ENCODE peak calls at places on chromosomes 5 and 9, in six cellular contexts. B is HCT116, J is colonic mucosa, O is BJ, N is fibroblast of the aortic adventitia, H is body of pancreas. E is an unnamed sample.

GRCh38 chr9:131676431-131676972 is 63.4 kb downstream of the RAPGEF1 start:
- DNase-seq in J (no peak), H (no peak), O (no peak), B (no peak), N (no peak), E (peak; percentile 86)

GRCh38 chr5:68331202-68332108 is 115.9 kb downstream of the PIK3R1 start:
- DNase-seq in J (no peak), O (no peak), H (no peak), N (peak; percentile 55), B (no peak), E (peak; percentile 14)

GRCh38 chr5:30937070-30937469 is 256.4 kb upstream of the CDH6 start:
- DNase-seq in O (no peak), J (no peak), B (no peak), H (no peak), N (no peak), E (no peak)

GRCh38 chr9:32526707-32527048 is 682 bp upstream of the RIGI start:
- DNase-seq in J (no peak), N (no peak), B (no peak), O (no peak), H (no peak), E (no peak)

GRCh38 chr5:144307726-144308125 is 137.1 kb downstream of the KCTD16 start:
- DNase-seq in J (no peak), H (peak; percentile 56), B (no peak), O (no peak), N (no peak), E (no peak)

GRCh38 chr9:14212116-14212515 is 101.8 kb downstream of the NFIB start:
- DNase-seq in O (no peak), J (no peak), B (no peak), H (no peak), N (peak; percentile 53), E (no peak)

GRCh38 chr9:135989722-135990467 is 28.7 kb upstream of the UBAC1 start:
- DNase-seq in H (peak; percentile 54), N (no peak), O (no peak), B (no peak), J (no peak), E (no peak)

GRCh38 chr9:113886933-113887332 is 10.8 kb downstream of the ZNF618 start:
- DNase-seq in O (no peak), N (peak; percentile 29), J (no peak), H (no peak), B (no peak), E (no peak)

GRCh38 chr9:92669527-92669889 is 423 bp downstream of the IPPK start:
- DNase-seq in J (peak; percentile 51), N (no peak), O (no peak), H (peak; percentile 30), B (no peak), E (no peak)

GRCh38 chr5:115559524-115559923 is 14.9 kb upstream of the FEM1C start:
- DNase-seq in N (no peak), O (no peak), J (no peak), B (no peak), H (no peak), E (no peak)

GRCh38 chr9:91690540-91691249 is 259.3 kb downstream of the ROR2 start:
- DNase-seq in H (peak; percentile 32), O (no peak), J (no peak), N (peak; percentile 4), B (no peak), E (no peak)

GRCh38 chr5:171363846-171364245 is 23.8 kb upstream of the NPM1 start:
- DNase-seq in O (no peak), N (no peak), J (no peak), B (no peak), H (no peak), E (peak; percentile 32)

GRCh38 chr9:134367061-134367460 is 40.8 kb downstream of the RXRA start:
- DNase-seq in H (no peak), N (peak; percentile 19), J (no peak), O (no peak), B (no peak), E (no peak)

GRCh38 chr9:27925815-27926214 is 352.5 kb upstream of the C9orf72 start:
- DNase-seq in O (no peak), J (no peak), H (no peak), B (no peak), N (no peak), E (no peak)

GRCh38 chr5:147611483-147611882 is 101.6 kb upstream of the DPYSL3 start:
- DNase-seq in N (no peak), H (no peak), J (no peak), B (no peak), O (no peak), E (no peak)

GRCh38 chr9:127898433-127899199 is 787 bp downstream of the ST6GALNAC6 start:
- DNase-seq in H (peak; percentile 57), O (peak; percentile 63), J (peak; percentile 45), N (peak; percentile 94), B (no peak), E (no peak)

GRCh38 chr5:138470322-138471285 is 5.3 kb downstream of the EGR1 start:
- DNase-seq in O (no peak), J (no peak), N (peak; percentile 89), H (peak; percentile 41), B (peak; percentile 87), E (no peak)

GRCh38 chr5:60677831-60678664 is 21.9 kb downstream of the DEPDC1B start:
- DNase-seq in B (no peak), H (no peak), J (no peak), O (no peak), N (peak; percentile 80), E (peak; percentile 54)

GRCh38 chr5:40556811-40557210 is 122.9 kb upstream of the PTGER4 start:
- DNase-seq in J (no peak), B (no peak), O (no peak), N (no peak), H (no peak), E (no peak)

GRCh38 chr9:93830224-93830596 is 124.9 kb downstream of the BARX1 start:
- DNase-seq in N (no peak), O (no peak), J (no peak), H (no peak), B (no peak), E (no peak)

GRCh38 chr5:39543335-39543734 is 118.6 kb upstream of the DAB2 start:
- DNase-seq in H (no peak), O (no peak), B (no peak), N (peak; percentile 63), J (no peak), E (no peak)

GRCh38 chr9:74517188-74517587 is 20.1 kb downstream of the RORB start:
- DNase-seq in N (no peak), O (no peak), H (no peak), B (no peak), J (no peak), E (no peak)

GRCh38 chr5:168291961-168292782 is 727 bp downstream of the WWC1 start:
- DNase-seq in N (no peak), O (no peak), J (peak; percentile 36), B (no peak), H (peak; percentile 53), E (peak; percentile 40)

GRCh38 chr5:80147119-80147815 is 108.6 kb downstream of the SERINC5 start:
- DNase-seq in O (no peak), H (no peak), N (no peak), J (no peak), B (no peak), E (no peak)

GRCh38 chr5:82808960-82809359 is 268.2 kb downstream of the TMEM167A start:
- DNase-seq in J (no peak), N (no peak), H (no peak), O (no peak), B (no peak), E (no peak)

GRCh38 chr9:21789541-21790037 is 12.8 kb upstream of the MTAP start:
- DNase-seq in B (peak; percentile 92), J (peak; percentile 60), H (peak; percentile 73), N (peak; percentile 96), O (peak; percentile 63), E (peak; percentile 86)

GRCh38 chr9:8725635-8726034 is 926.1 kb upstream of the DMAC1 start:
- DNase-seq in B (no peak), N (no peak), H (no peak), J (no peak), O (no peak), E (no peak)

GRCh38 chr5:118450924-118451332 is 537.4 kb downstream of the DTWD2 start:
- DNase-seq in J (no peak), N (no peak), O (no peak), B (no peak), H (no peak), E (no peak)

GRCh38 chr5:96248152-96248551 is 184.9 kb downstream of the PCSK1 start:
- DNase-seq in J (no peak), N (peak; percentile 55), O (no peak), H (no peak), B (no peak), E (no peak)

GRCh38 chr5:156971848-156972525 is 9.0 kb upstream of the TIMD4 start:
- DNase-seq in O (no peak), B (no peak), J (no peak), N (no peak), H (no peak), E (no peak)
- TF ChIP-seq CTCF in O (no peak), B (no peak), J (no peak), N (no peak), H (no peak), E (no peak)

GRCh38 chr5:2371419-2371710 is 380.1 kb downstream of the IRX2 start:
- DNase-seq in N (no peak), B (no peak), H (no peak), O (no peak), J (no peak), E (no peak)
- H3K4me3 ChIP-seq in N (no peak overlapping the region), B (no peak overlapping the region), H (no peak overlapping the region), O (no peak overlapping the region), J (no peak overlapping the region), E (no peak overlapping the region)

GRCh38 chr5:26482076-26482816 is 556.1 kb downstream of the CDH9 start:
- DNase-seq in J (no peak), B (no peak), N (no peak), H (no peak), O (no peak), E (no peak)

GRCh38 chr5:26487553-26487952 is 550.8 kb downstream of the CDH9 start:
- DNase-seq in O (no peak), J (no peak), B (no peak), H (no peak), N (no peak), E (no peak)

GRCh38 chr5:26486631-26487030 is 551.8 kb downstream of the CDH9 start:
- DNase-seq in O (no peak), H (no peak), B (no peak), N (no peak), J (no peak), E (no peak)

DNA sequence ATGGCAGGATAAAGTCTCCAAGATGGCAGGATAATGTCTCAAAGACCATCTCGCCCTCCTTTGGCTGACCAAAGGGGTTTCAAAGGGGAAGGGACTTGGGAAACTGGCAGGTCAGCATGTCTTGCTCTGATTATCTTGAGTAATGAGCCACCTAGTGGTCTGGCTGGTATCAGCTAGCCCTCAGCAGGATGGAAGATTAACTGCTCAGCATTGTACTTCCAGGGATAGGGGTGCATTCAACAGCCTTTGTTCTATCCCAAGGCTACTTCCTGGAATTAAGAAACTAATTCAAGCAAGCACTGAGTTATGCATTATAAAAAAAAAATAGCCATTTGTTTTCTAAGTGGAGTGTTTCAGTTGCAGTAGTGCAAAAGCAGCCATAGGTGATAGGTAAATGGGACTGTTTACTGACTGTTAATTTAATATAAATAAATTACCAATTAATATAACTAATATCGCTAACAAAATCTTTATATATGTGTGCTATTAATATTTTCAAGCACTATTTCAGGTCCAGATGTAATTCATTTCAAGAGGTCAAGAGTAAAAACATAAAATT is 555.5 kb downstream of the CDH9 start:
- DNase-seq in B (peak; percentile 4), O (no peak), J (no peak), H (peak; percentile 32), N (no peak), E (peak; percentile 30)
- TF ChIP-seq CTCF in B (peak; percentile 33), O (no peak), J (no peak), H (peak; percentile 22), N (no peak), E (peak; percentile 41)

GRCh38 chr9:105178106-105178505 is 66.3 kb upstream of the SLC44A1 start:
- DNase-seq in B (no peak), J (no peak), N (no peak), O (no peak), H (no peak), E (no peak)
- H3K4me3 ChIP-seq in B (no peak overlapping the region), J (no peak overlapping the region), N (no peak overlapping the region), O (no peak overlapping the region), H (no peak overlapping the region), E (no peak overlapping the region)